ENCODE peak calls at places on chromosomes 16 and 17, in four cellular contexts. One of them, this sample, is unnamed.

GRCh38 chr16:15643453-15644305 is 725 bp upstream of the MARF1 start:
- DNase-seq in left lung: no peak
- DNase-seq in T-helper 2 cell treated with Interferon-gamma antibody and Interleukin-4, amounts not matched to agents 5 μg/mL and 100 μg/mL, for 36 hours: no peak
- DNase-seq in posterior vena cava: no peak
- DNase-seq in this sample: no peak

GRCh38 chr16:81797443-81797842 is 18.4 kb downstream of the PLCG2 start:
- DNase-seq in left lung: peak; percentile 49
- DNase-seq in T-helper 2 cell treated with Interferon-gamma antibody and Interleukin-4, amounts not matched to agents 5 μg/mL and 100 μg/mL, for 36 hours: peak; percentile 17
- DNase-seq in posterior vena cava: no peak
- DNase-seq in this sample: no peak

GRCh38 chr17:76408037-76408849 is 23.8 kb downstream of the SPHK1 start:
- DNase-seq in left lung: peak; percentile 66
- DNase-seq in T-helper 2 cell treated with Interferon-gamma antibody and Interleukin-4, amounts not matched to agents 5 μg/mL and 100 μg/mL, for 36 hours: peak; percentile 49
- DNase-seq in posterior vena cava: peak; percentile 83
- DNase-seq in this sample: peak; percentile 57

GRCh38 chr17:35496470-35497290 is 40.8 kb downstream of the SLFN12L start:
- DNase-seq in left lung: no peak
- DNase-seq in T-helper 2 cell treated with Interferon-gamma antibody and Interleukin-4, amounts not matched to agents 5 μg/mL and 100 μg/mL, for 36 hours: no peak
- DNase-seq in posterior vena cava: no peak
- DNase-seq in this sample: no peak

GRCh38 chr17:59762022-59762825 is 54.8 kb downstream of the VMP1 start:
- DNase-seq in left lung: no peak
- DNase-seq in T-helper 2 cell treated with Interferon-gamma antibody and Interleukin-4, amounts not matched to agents 5 μg/mL and 100 μg/mL, for 36 hours: no peak
- DNase-seq in posterior vena cava: no peak
- DNase-seq in this sample: no peak

GRCh38 chr17:62665599-62665998 is 38.1 kb downstream of the MRC2 start:
- DNase-seq in left lung: no peak
- DNase-seq in T-helper 2 cell treated with Interferon-gamma antibody and Interleukin-4, amounts not matched to agents 5 μg/mL and 100 μg/mL, for 36 hours: no peak
- DNase-seq in posterior vena cava: peak; percentile 41
- DNase-seq in this sample: no peak

GRCh38 chr16:28292731-28293588 is 635 bp downstream of the SBK1 start:
- DNase-seq in left lung: no peak
- DNase-seq in T-helper 2 cell treated with Interferon-gamma antibody and Interleukin-4, amounts not matched to agents 5 μg/mL and 100 μg/mL, for 36 hours: no peak
- DNase-seq in posterior vena cava: no peak
- DNase-seq in this sample: no peak

GRCh38 chr17:73492802-73493139 is 151.5 kb downstream of the SDK2 start:
- DNase-seq in left lung: no peak
- DNase-seq in T-helper 2 cell treated with Interferon-gamma antibody and Interleukin-4, amounts not matched to agents 5 μg/mL and 100 μg/mL, for 36 hours: no peak
- DNase-seq in posterior vena cava: no peak
- DNase-seq in this sample: no peak

GRCh38 chr16:56192971-56193936 is 2.0 kb downstream of the GNAO1 start:
- DNase-seq in left lung: no peak
- DNase-seq in T-helper 2 cell treated with Interferon-gamma antibody and Interleukin-4, amounts not matched to agents 5 μg/mL and 100 μg/mL, for 36 hours: no peak
- DNase-seq in posterior vena cava: no peak
- DNase-seq in this sample: no peak

GRCh38 chr17:10600551-10600950 is 51.1 kb upstream of the MYH2 start:
- DNase-seq in left lung: no peak
- DNase-seq in T-helper 2 cell treated with Interferon-gamma antibody and Interleukin-4, amounts not matched to agents 5 μg/mL and 100 μg/mL, for 36 hours: no peak
- DNase-seq in posterior vena cava: no peak
- DNase-seq in this sample: no peak

GRCh38 chr16:27720731-27721547 is 171.0 kb downstream of the KATNIP start:
- DNase-seq in left lung: peak; percentile 31
- DNase-seq in T-helper 2 cell treated with Interferon-gamma antibody and Interleukin-4, amounts not matched to agents 5 μg/mL and 100 μg/mL, for 36 hours: no peak
- DNase-seq in posterior vena cava: no peak
- DNase-seq in this sample: peak; percentile 63

GRCh38 chr16:68936729-68937631 is 93.6 kb downstream of the TANGO6 start:
- DNase-seq in left lung: no peak
- DNase-seq in T-helper 2 cell treated with Interferon-gamma antibody and Interleukin-4, amounts not matched to agents 5 μg/mL and 100 μg/mL, for 36 hours: no peak
- DNase-seq in posterior vena cava: no peak
- DNase-seq in this sample: no peak

GRCh38 chr16:66996324-66996982 is 8.1 kb downstream of the CES4A start:
- DNase-seq in left lung: peak; percentile 52
- DNase-seq in T-helper 2 cell treated with Interferon-gamma antibody and Interleukin-4, amounts not matched to agents 5 μg/mL and 100 μg/mL, for 36 hours: no peak
- DNase-seq in posterior vena cava: no peak
- DNase-seq in this sample: no peak

GRCh38 chr17:40318835-40319332 is 9.9 kb downstream of the RARA start:
- DNase-seq in left lung: peak; percentile 35
- DNase-seq in T-helper 2 cell treated with Interferon-gamma antibody and Interleukin-4, amounts not matched to agents 5 μg/mL and 100 μg/mL, for 36 hours: no peak
- DNase-seq in posterior vena cava: peak; percentile 78
- DNase-seq in this sample: peak; percentile 86

GRCh38 chr16:4110680-4111079 is 5.6 kb downstream of the ADCY9 start:
- DNase-seq in left lung: peak; percentile 63
- DNase-seq in T-helper 2 cell treated with Interferon-gamma antibody and Interleukin-4, amounts not matched to agents 5 μg/mL and 100 μg/mL, for 36 hours: no peak
- DNase-seq in posterior vena cava: no peak
- DNase-seq in this sample: no peak

GRCh38 chr17:74369221-74369620 is 1.9 kb downstream of the GPR142 start:
- DNase-seq in left lung: peak; percentile 62
- DNase-seq in T-helper 2 cell treated with Interferon-gamma antibody and Interleukin-4, amounts not matched to agents 5 μg/mL and 100 μg/mL, for 36 hours: peak; percentile 41
- DNase-seq in posterior vena cava: peak; percentile 90
- DNase-seq in this sample: no peak

GRCh38 chr17:253091-253846 is 71.8 kb upstream of the DOC2B start:
- DNase-seq in left lung: no peak
- DNase-seq in T-helper 2 cell treated with Interferon-gamma antibody and Interleukin-4, amounts not matched to agents 5 μg/mL and 100 μg/mL, for 36 hours: no peak
- DNase-seq in posterior vena cava: peak; percentile 75
- DNase-seq in this sample: peak; percentile 51

GRCh38 chr17:72120878-72121163 is at the start of gene SOX9:
- DNase-seq in left lung: peak; percentile 86
- DNase-seq in T-helper 2 cell treated with Interferon-gamma antibody and Interleukin-4, amounts not matched to agents 5 μg/mL and 100 μg/mL, for 36 hours: no peak
- DNase-seq in posterior vena cava: peak; percentile 85
- DNase-seq in this sample: no peak

GRCh38 chr16:27974896-27975540 is 88.5 kb downstream of the GSG1L start:
- DNase-seq in left lung: no peak
- DNase-seq in T-helper 2 cell treated with Interferon-gamma antibody and Interleukin-4, amounts not matched to agents 5 μg/mL and 100 μg/mL, for 36 hours: no peak
- DNase-seq in posterior vena cava: peak; percentile 53
- DNase-seq in this sample: no peak

GRCh38 chr16:72952404-72953301 is 95.3 kb downstream of the ZFHX3 start:
- DNase-seq in left lung: no peak
- DNase-seq in T-helper 2 cell treated with Interferon-gamma antibody and Interleukin-4, amounts not matched to agents 5 μg/mL and 100 μg/mL, for 36 hours: no peak
- DNase-seq in posterior vena cava: no peak
- DNase-seq in this sample: no peak

GRCh38 chr16:85642762-85643281 is 29.7 kb downstream of the GSE1 start:
- DNase-seq in left lung: no peak
- DNase-seq in T-helper 2 cell treated with Interferon-gamma antibody and Interleukin-4, amounts not matched to agents 5 μg/mL and 100 μg/mL, for 36 hours: no peak
- DNase-seq in posterior vena cava: no peak
- DNase-seq in this sample: no peak

GRCh38 chr17:50274142-50274944 is at the start of gene TMEM92:
- DNase-seq in left lung: peak; percentile 83
- DNase-seq in T-helper 2 cell treated with Interferon-gamma antibody and Interleukin-4, amounts not matched to agents 5 μg/mL and 100 μg/mL, for 36 hours: peak; percentile 39
- DNase-seq in posterior vena cava: peak; percentile 74
- DNase-seq in this sample: peak; percentile 93